ENCODE peak calls at places on chromosomes 3 and 15, in seven cellular contexts. J, L, H, S, D, Y and V are unnamed samples.

GRCh38 chr3:46429671-46430070 is 22.6 kb downstream of the CCRL2 start:
- DNase-seq in J (no peak), L (no peak), H (no peak), S (no peak), D (no peak), Y (peak; percentile 64), V (no peak)

GRCh38 chr3:5799421-5799820 is 611.9 kb downstream of the EDEM1 start:
- DNase-seq in J (no peak), L (no peak), H (no peak), S (no peak), D (no peak), Y (no peak), V (no peak)

GRCh38 chr3:120726784-120727183 is 15.5 kb downstream of the RABL3 start:
- DNase-seq in J (no peak), L (no peak), H (no peak), S (peak; percentile 33), D (no peak), Y (no peak), V (no peak)

GRCh38 chr3:192570757-192571156 is 156.6 kb downstream of the FGF12 start:
- DNase-seq in J (no peak), L (peak; percentile 45), H (no peak), S (peak; percentile 4), D (no peak), Y (no peak), V (no peak)

GRCh38 chr15:71687902-71688508 is 122.3 kb upstream of the NR2E3 start:
- DNase-seq in J (no peak), L (no peak), H (no peak), S (peak; percentile 88), D (no peak), Y (no peak), V (peak; percentile 23)

GRCh38 chr15:31400222-31400927 is 73.7 kb downstream of the KLF13 start:
- DNase-seq in J (peak; percentile 37), L (no peak), H (no peak), S (no peak), D (no peak), Y (no peak), V (no peak)

GRCh38 chr15:67093146-67093874 is 27.9 kb downstream of the SMAD3 start:
- DNase-seq in J (no peak), L (no peak), H (no peak), S (no peak), D (peak; percentile 44), Y (no peak), V (no peak)

GRCh38 chr3:172713316-172713715 is 2.4 kb upstream of the NCEH1 start:
- DNase-seq in J (no peak), L (no peak), H (no peak), S (no peak), D (no peak), Y (no peak), V (no peak)

GRCh38 chr15:71651750-71652186 is 158.6 kb upstream of the NR2E3 start:
- DNase-seq in J (no peak), L (peak; percentile 54), H (no peak), S (peak; percentile 59), D (no peak), Y (peak; percentile 31), V (peak; percentile 62)

GRCh38 chr15:50458713-50459112 is 34.5 kb downstream of the USP8 start:
- DNase-seq in J (no peak), L (no peak), H (no peak), S (no peak), D (no peak), Y (no peak), V (no peak)

GRCh38 chr15:74783072-74783807 is 1.4 kb downstream of the CSK start:
- DNase-seq in J (peak; percentile 74), L (peak; percentile 12), H (peak; percentile 70), S (peak; percentile 38), D (no peak), Y (no peak), V (no peak)